ENCODE peak calls at places on chromosomes 1 and 21, in four cellular contexts. One of them, this sample, is unnamed.
A peak's percentile ranks its signal among the peaks of the same experiment; 100 is the strongest.

GRCh38 chr1:178282949-178283367 is 189.1 kb downstream of the RASAL2 start:
- ATAC-seq in RWPE2: peak; percentile 89
- ATAC-seq in left lung: peak; percentile 80
- ATAC-seq in body of pancreas: no peak
- ATAC-seq in this sample: peak; percentile 92

GRCh38 chr1:244164563-244164890 is 113.4 kb downstream of the ZBTB18 start:
- ATAC-seq in RWPE2: no peak
- ATAC-seq in left lung: no peak
- ATAC-seq in body of pancreas: no peak
- ATAC-seq in this sample: no peak

GRCh38 chr1:198259336-198260109 is 102.7 kb downstream of the NEK7 start:
- ATAC-seq in RWPE2: no peak
- ATAC-seq in left lung: no peak
- ATAC-seq in body of pancreas: no peak
- ATAC-seq in this sample: peak; percentile 12

GRCh38 chr1:116001739-116002487 is 25.6 kb downstream of the SLC22A15 start:
- ATAC-seq in RWPE2: peak; percentile 53
- ATAC-seq in left lung: peak; percentile 82
- ATAC-seq in body of pancreas: peak; percentile 58
- ATAC-seq in this sample: no peak

GRCh38 chr1:25504706-25505560 is 38.5 kb upstream of the LDLRAP1 start:
- ATAC-seq in RWPE2: no peak
- ATAC-seq in left lung: peak; percentile 32
- ATAC-seq in body of pancreas: no peak
- ATAC-seq in this sample: peak; percentile 36

GRCh38 chr1:68777850-68778249 is 281.0 kb upstream of the DEPDC1 start:
- ATAC-seq in RWPE2: no peak
- ATAC-seq in left lung: no peak
- ATAC-seq in body of pancreas: no peak
- ATAC-seq in this sample: no peak

GRCh38 chr1:234186037-234186688 is 187.1 kb upstream of the COA6 start:
- ATAC-seq in RWPE2: peak; percentile 98
- ATAC-seq in left lung: no peak
- ATAC-seq in body of pancreas: no peak
- ATAC-seq in this sample: no peak

GRCh38 chr1:163161841-163162240 is 40.9 kb downstream of the RGS5 start:
- ATAC-seq in RWPE2: no peak
- ATAC-seq in left lung: no peak
- ATAC-seq in body of pancreas: no peak
- ATAC-seq in this sample: no peak

GRCh38 chr1:49190138-49190537 is 413.4 kb upstream of the BEND5 start:
- ATAC-seq in RWPE2: no peak
- ATAC-seq in left lung: no peak
- ATAC-seq in body of pancreas: no peak
- ATAC-seq in this sample: no peak

GRCh38 chr1:26833432-26834405 is 7.2 kb downstream of the ZDHHC18 start:
- ATAC-seq in RWPE2: no peak
- ATAC-seq in left lung: peak; percentile 29
- ATAC-seq in body of pancreas: no peak
- ATAC-seq in this sample: no peak

GRCh38 chr1:9577423-9577822 is 11.3 kb upstream of the TMEM201 start:
- ATAC-seq in RWPE2: no peak
- ATAC-seq in left lung: no peak
- ATAC-seq in body of pancreas: no peak
- ATAC-seq in this sample: no peak

GRCh38 chr21:32360401-32360981 is 32.3 kb downstream of the URB1 start:
- ATAC-seq in RWPE2: peak; percentile 50
- ATAC-seq in left lung: no peak
- ATAC-seq in body of pancreas: no peak
- ATAC-seq in this sample: no peak

GRCh38 chr1:167438171-167439138 is 79.9 kb downstream of the CD247 start:
- ATAC-seq in RWPE2: no peak
- ATAC-seq in left lung: no peak
- ATAC-seq in body of pancreas: no peak
- ATAC-seq in this sample: no peak

GRCh38 chr1:98044071-98044697 is 123.3 kb upstream of the DPYD start:
- ATAC-seq in RWPE2: no peak
- ATAC-seq in left lung: no peak
- ATAC-seq in body of pancreas: no peak
- ATAC-seq in this sample: no peak

GRCh38 chr1:228150021-228150457 is 309 bp downstream of the GJC2 start:
- ATAC-seq in RWPE2: no peak
- ATAC-seq in left lung: no peak
- ATAC-seq in body of pancreas: no peak
- ATAC-seq in this sample: peak; percentile 5

GRCh38 chr1:187691439-187691838 is 862.7 kb downstream of the PLA2G4A start:
- ATAC-seq in RWPE2: peak; percentile 96
- ATAC-seq in left lung: no peak
- ATAC-seq in body of pancreas: no peak
- ATAC-seq in this sample: peak; percentile 83

GRCh38 chr1:25862785-25863485 is 3.7 kb upstream of the AUNIP start:
- ATAC-seq in RWPE2: no peak
- ATAC-seq in left lung: no peak
- ATAC-seq in body of pancreas: no peak
- ATAC-seq in this sample: no peak

GRCh38 chr21:20396798-20397197 is 601.4 kb upstream of the NCAM2 start:
- ATAC-seq in RWPE2: no peak
- ATAC-seq in left lung: no peak
- ATAC-seq in body of pancreas: no peak
- ATAC-seq in this sample: no peak

GRCh38 chr1:151905070-151905442 is 4.3 kb downstream of the THEM4 start:
- ATAC-seq in RWPE2: no peak
- ATAC-seq in left lung: peak; percentile 31
- ATAC-seq in body of pancreas: no peak
- ATAC-seq in this sample: no peak

GRCh38 chr1:207578796-207579435 is 66.0 kb upstream of the CR1L start:
- ATAC-seq in RWPE2: no peak
- ATAC-seq in left lung: no peak
- ATAC-seq in body of pancreas: no peak
- ATAC-seq in this sample: peak; percentile 47

GRCh38 chr1:25503551-25504426 is 39.6 kb upstream of the LDLRAP1 start:
- ATAC-seq in RWPE2: peak; percentile 82
- ATAC-seq in left lung: peak; percentile 91
- ATAC-seq in body of pancreas: peak; percentile 88
- ATAC-seq in this sample: peak; percentile 70

GRCh38 chr1:14110040-14110439 is 410.1 kb downstream of the PRDM2 start:
- ATAC-seq in RWPE2: no peak
- ATAC-seq in left lung: no peak
- ATAC-seq in body of pancreas: no peak
- ATAC-seq in this sample: no peak

GRCh38 chr1:31443673-31444072 is 30.7 kb downstream of the SERINC2 start:
- ATAC-seq in RWPE2: no peak
- ATAC-seq in left lung: no peak
- ATAC-seq in body of pancreas: no peak
- ATAC-seq in this sample: no peak

GRCh38 chr1:98903261-98903660 is 101.4 kb downstream of the PLPPR5 start:
- ATAC-seq in RWPE2: peak; percentile 98
- ATAC-seq in left lung: no peak
- ATAC-seq in body of pancreas: no peak
- ATAC-seq in this sample: peak; percentile 92

GRCh38 chr1:211932581-211933010 is 102.0 kb upstream of the LPGAT1 start:
- ATAC-seq in RWPE2: no peak
- ATAC-seq in left lung: no peak
- ATAC-seq in body of pancreas: no peak
- ATAC-seq in this sample: no peak

GRCh38 chr1:84855168-84855567 is 37.8 kb downstream of the LPAR3 start:
- ATAC-seq in RWPE2: no peak
- ATAC-seq in left lung: no peak
- ATAC-seq in body of pancreas: no peak
- ATAC-seq in this sample: no peak

GRCh38 chr1:181541947-181542346 is 58.6 kb downstream of the CACNA1E start:
- ATAC-seq in RWPE2: peak; percentile 61
- ATAC-seq in left lung: peak; percentile 78
- ATAC-seq in body of pancreas: no peak
- ATAC-seq in this sample: no peak

GRCh38 chr1:156153362-156153761 is at the start of gene SEMA4A:
- ATAC-seq in RWPE2: peak; percentile 56
- ATAC-seq in left lung: peak; percentile 67
- ATAC-seq in body of pancreas: peak; percentile 73
- ATAC-seq in this sample: no peak

GRCh38 chr1:223001653-223002634 is 141.1 kb downstream of the TLR5 start:
- ATAC-seq in RWPE2: no peak
- ATAC-seq in left lung: no peak
- ATAC-seq in body of pancreas: no peak
- ATAC-seq in this sample: peak; percentile 84

GRCh38 chr1:160451119-160451858 is 50.9 kb downstream of the VANGL2 start:
- ATAC-seq in RWPE2: no peak
- ATAC-seq in left lung: peak; percentile 57
- ATAC-seq in body of pancreas: no peak
- ATAC-seq in this sample: no peak

GRCh38 chr1:237012789-237013383 is 8.6 kb upstream of the MT1HL1 start:
- ATAC-seq in RWPE2: peak; percentile 45
- ATAC-seq in left lung: peak; percentile 91
- ATAC-seq in body of pancreas: peak; percentile 93
- ATAC-seq in this sample: no peak